ENCODE peak calls at places on chromosomes 12 and 14, in four cellular contexts. P is MV-4-11, A is GM04504, H is germinal center. O is an unnamed sample.

GRCh38 chr14:101075801-101076413 is 172.4 kb upstream of the RTL1 start:
- DNase-seq in H (no peak), P (no peak), A (no peak), O (no peak)

GRCh38 chr12:6295187-6295811 is 15.2 kb upstream of the PLEKHG6 start:
- DNase-seq in A (peak; percentile 88), H (no peak), P (peak; percentile 42), O (no peak)

GRCh38 chr14:77245820-77246219 is 25.2 kb downstream of the NGB start:
- DNase-seq in H (no peak), P (no peak), A (no peak), O (no peak)

GRCh38 chr12:203462-204260 is 10.3 kb downstream of the SLC6A12 start:
- DNase-seq in P (no peak), H (no peak), A (no peak), O (no peak)

GRCh38 chr12:48811454-48812090 is 6.7 kb upstream of the CACNB3 start:
- DNase-seq in A (no peak), H (no peak), P (no peak), O (no peak)

GRCh38 chr12:122834229-122834920 is 882 bp upstream of the HIP1R start:
- DNase-seq in A (no peak), P (no peak), H (peak; percentile 41), O (peak; percentile 41)

GRCh38 chr12:90548595-90548994 is 406.4 kb downstream of the CCER1 start:
- DNase-seq in H (no peak), A (no peak), P (no peak), O (no peak)

GRCh38 chr14:31829256-31829923 is 247.7 kb upstream of the ARHGAP5 start:
- DNase-seq in P (peak; percentile 13), A (no peak), H (no peak), O (no peak)

GRCh38 chr12:51631591-51631990 is 40.6 kb downstream of the SCN8A start:
- DNase-seq in P (no peak), H (no peak), A (no peak), O (no peak)

GRCh38 chr12:110555509-110556406 is 27.4 kb downstream of the PPTC7 start:
- DNase-seq in H (no peak), A (no peak), P (peak; percentile 42), O (no peak)

GRCh38 chr14:69500736-69501135 is 16.2 kb downstream of the PLEKHD1 start:
- DNase-seq in H (no peak), P (no peak), A (no peak), O (no peak)

GRCh38 chr12:10113920-10114319 is 15.1 kb upstream of the CLEC1A start:
- DNase-seq in H (no peak), A (no peak), P (no peak), O (no peak)

GRCh38 chr12:95767703-95768102 is 22.9 kb downstream of the NTN4 start:
- DNase-seq in P (no peak), A (no peak), H (no peak), O (no peak)

GRCh38 chr12:107362960-107363359 is 269.6 kb upstream of the CRY1 start:
- DNase-seq in A (no peak), H (no peak), P (no peak), O (no peak)

GRCh38 chr12:22569253-22569652 is 24.9 kb upstream of the C2CD5 start:
- DNase-seq in A (no peak), H (no peak), P (no peak), O (no peak)